ENCODE peak calls at places on chromosomes 6 and 20, in four cellular contexts. N, X, A and V are unnamed samples.

GRCh38 chr6:135093578-135093977 is 39.0 kb upstream of the HBS1L start:
- DNase-seq in N (no peak), X (no peak), A (no peak), V (peak)

GRCh38 chr20:37567331-37567665 is 39.6 kb upstream of the BLCAP start:
- DNase-seq in N (no peak), X (no peak), A (no peak), V (no peak)

GRCh38 chr6:90383212-90383611 is 86.6 kb upstream of the BACH2 start:
- DNase-seq in N (no peak), X (no peak), A (no peak), V (no peak)

GRCh38 chr6:21915707-21916399 is 322.3 kb downstream of the SOX4 start:
- DNase-seq in N (no peak), X (no peak), A (no peak), V (no peak)

GRCh38 chr6:117908246-117909107 is 1.4 kb downstream of the SLC35F1 start:
- DNase-seq in N (no peak), X (no peak), A (no peak), V (no peak)

GRCh38 chr6:47967843-47968242 is 143.2 kb downstream of the PTCHD4 start:
- DNase-seq in N (no peak), X (no peak), A (no peak), V (no peak)

GRCh38 chr6:22298393-22299010 is 1.7 kb upstream of the PRL start:
- DNase-seq in N (no peak), X (no peak), A (no peak), V (no peak)

GRCh38 chr20:61611401-61611800 is 359.3 kb downstream of the CDH4 start:
- DNase-seq in N (no peak), X (no peak), A (no peak), V (no peak)

GRCh38 chr6:133632206-133632605 is 256.7 kb upstream of the TCF21 start:
- DNase-seq in N (no peak), X (no peak), A (no peak), V (no peak)

GRCh38 chr6:44269921-44270525 is at the start of gene TMEM151B:
- DNase-seq in N (no peak), X (no peak), A (no peak), V (no peak)

GRCh38 chr20:19583532-19584175 is 174.4 kb upstream of the RIN2 start:
- DNase-seq in N (peak), X (peak), A (no peak), V (peak)

GRCh38 chr6:162917506-162917905 is 189.7 kb downstream of the PACRG start:
- DNase-seq in N (no peak), X (no peak), A (no peak), V (no peak)

GRCh38 chr20:32972181-32973076 is 31.8 kb downstream of the SUN5 start:
- DNase-seq in N (no peak), X (no peak), A (peak), V (no peak)

GRCh38 chr6:58198301-58198700 is 880.9 kb downstream of the PRIM2 start:
- DNase-seq in N (no peak), X (no peak), A (no peak), V (no peak)

GRCh38 chr20:12287575-12287974 is 369.9 kb downstream of the BTBD3 start:
- DNase-seq in N (no peak), X (no peak), A (no peak), V (no peak)

GRCh38 chr20:32455171-32455900 is 97.2 kb downstream of the ASXL1 start:
- DNase-seq in N (no peak), X (no peak), A (no peak), V (no peak)

GRCh38 chr20:8933391-8933807 is 135.5 kb upstream of the PLCB4 start:
- DNase-seq in N (no peak), X (no peak), A (no peak), V (no peak)

GRCh38 chr6:30510419-30510818 is 21.1 kb downstream of the HLA-E start:
- DNase-seq in N (no peak), X (no peak), A (no peak), V (no peak)

GRCh38 chr20:2873747-2874041 is 413 bp downstream of the PTPRA start:
- DNase-seq in N (peak), X (peak), A (no peak), V (no peak)

GRCh38 chr20:53679597-53680309 is 86.1 kb upstream of the ZNF217 start:
- DNase-seq in N (no peak), X (peak), A (no peak), V (no peak)

GRCh38 chr6:104623052-104623690 is 236.5 kb downstream of the HACE1 start:
- DNase-seq in N (peak), X (no peak), A (no peak), V (no peak)
- TF ChIP-seq KDM1A in N (no peak), X (no peak), A (no peak), V (no peak)

DNA sequence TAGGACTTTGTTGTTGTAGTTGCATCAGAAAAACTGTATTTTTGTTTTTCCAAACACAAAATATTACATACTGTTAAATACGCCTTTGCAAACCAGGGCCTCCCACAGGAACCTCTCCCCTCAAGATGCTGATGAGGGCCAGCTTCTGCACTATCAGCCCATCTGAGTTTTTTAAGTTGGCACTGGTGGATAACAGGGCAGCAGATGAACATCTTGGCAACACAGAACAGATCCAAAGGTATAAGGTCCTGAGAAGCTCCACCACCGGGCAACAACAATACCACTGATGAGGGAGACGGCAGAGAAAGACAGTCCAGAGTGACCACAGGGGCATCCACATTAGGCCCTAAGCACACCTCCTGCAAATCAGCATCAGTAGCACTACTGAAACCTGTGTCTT is 177.7 kb downstream of the DLL1 start:
- DNase-seq in N (no peak), X (no peak), A (no peak), V (no peak)
- TF ChIP-seq CHD4 in N (no peak), X (no peak), A (no peak), V (no peak)

DNA sequence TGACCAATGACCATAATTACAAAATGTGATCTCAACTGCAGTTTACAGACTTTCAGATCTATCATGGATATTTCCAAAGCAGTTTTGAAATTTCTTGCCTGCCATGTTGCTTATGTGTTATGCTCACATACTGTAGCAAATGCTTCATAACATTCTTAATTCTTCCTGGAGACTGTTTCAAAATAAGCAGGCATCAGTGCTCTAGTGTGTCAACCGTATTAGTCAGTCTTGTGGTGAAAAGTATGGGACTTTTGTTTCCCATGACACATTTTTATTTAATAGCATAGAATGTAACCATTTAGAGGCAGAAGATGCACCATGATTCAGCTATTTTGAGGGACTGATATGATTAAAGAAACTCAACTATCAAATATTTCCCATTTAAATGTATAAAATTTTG is 1.7 kb downstream of the POPDC3 start:
- DNase-seq in N (no peak), X (no peak), A (no peak), V (no peak)
- TF ChIP-seq KDM1A in N (no peak), X (no peak), A (no peak), V (no peak)

DNA sequence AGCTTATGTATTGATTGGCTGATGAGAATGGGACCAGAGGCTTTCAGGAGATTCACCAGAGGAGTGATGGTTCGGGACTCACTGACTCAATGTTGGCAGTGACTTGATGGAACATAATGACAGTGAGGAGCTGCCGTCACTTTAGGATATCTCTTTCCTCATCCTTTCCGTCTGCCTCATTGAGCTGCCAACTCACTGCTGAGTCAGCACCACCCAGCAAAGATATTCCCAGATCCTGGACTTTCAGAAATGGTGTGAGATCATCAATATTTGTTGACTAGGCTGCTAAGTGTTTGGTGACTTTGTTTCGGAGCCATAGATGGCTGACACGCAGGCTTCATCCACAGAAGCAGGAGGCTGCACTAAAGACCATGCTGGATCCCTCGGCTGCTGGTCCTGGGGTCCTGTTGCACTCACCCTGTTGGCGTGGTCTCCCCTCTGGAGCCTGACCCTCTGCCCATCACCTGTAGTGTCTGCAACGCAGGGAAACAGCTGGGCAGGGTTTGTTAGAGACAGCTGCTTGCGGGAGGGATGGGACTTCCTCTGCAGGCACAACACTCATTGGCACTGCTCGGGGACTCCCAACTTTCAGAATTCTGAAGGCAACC is 96.5 kb downstream of the ERMARD start:
- DNase-seq in N (no peak), X (no peak), A (no peak), V (no peak)
- TF ChIP-seq CHD4 in N (no peak), X (no peak), A (no peak), V (no peak)

GRCh38 chr6:109187399-109188114 is 92.2 kb downstream of the CEP57L1 start:
- DNase-seq in N (peak), X (peak), A (no peak), V (peak)
- TF ChIP-seq KDM1A in N (no peak), X (no peak), A (no peak), V (no peak)